ENCODE peak calls at places on chromosome 15, in six cellular contexts. One of them, this sample, is unnamed.

GRCh38 chr15:59298876-59299275 is 73.8 kb downstream of the MYO1E start:
- DNase-seq in esophagus squamous epithelium: no peak
- DNase-seq in Calu3: no peak
- DNase-seq in HFF-Myc: no peak
- DNase-seq in AG04450: no peak
- DNase-seq in bronchial epithelial cell: no peak
- DNase-seq in this sample: no peak

GRCh38 chr15:90201944-90202375 is 830 bp downstream of the SEMA4B start:
- DNase-seq in esophagus squamous epithelium: no peak
- DNase-seq in HFF-Myc: no peak
- DNase-seq in bronchial epithelial cell: no peak
- DNase-seq in Calu3: peak
- DNase-seq in AG04450: no peak
- DNase-seq in this sample: no peak

GRCh38 chr15:81575436-81576123 is 201.6 kb upstream of the TMC3 start:
- DNase-seq in HFF-Myc: no peak
- DNase-seq in Calu3: no peak
- DNase-seq in AG04450: no peak
- DNase-seq in esophagus squamous epithelium: no peak
- DNase-seq in bronchial epithelial cell: peak
- DNase-seq in this sample: no peak

GRCh38 chr15:68980786-68981185 is 33.7 kb upstream of the NOX5 start:
- DNase-seq in Calu3: no peak
- DNase-seq in HFF-Myc: no peak
- DNase-seq in bronchial epithelial cell: no peak
- DNase-seq in AG04450: no peak
- DNase-seq in esophagus squamous epithelium: no peak
- DNase-seq in this sample: no peak

GRCh38 chr15:98823012-98823458 is 174.7 kb downstream of the IGF1R start:
- DNase-seq in bronchial epithelial cell: peak
- DNase-seq in esophagus squamous epithelium: no peak
- DNase-seq in HFF-Myc: peak
- DNase-seq in AG04450: peak
- DNase-seq in Calu3: peak
- DNase-seq in this sample: peak

GRCh38 chr15:40047413-40048154 is 8.6 kb upstream of the SRP14 start:
- DNase-seq in HFF-Myc: no peak
- DNase-seq in AG04450: no peak
- DNase-seq in Calu3: peak
- DNase-seq in esophagus squamous epithelium: no peak
- DNase-seq in bronchial epithelial cell: peak
- DNase-seq in this sample: no peak

GRCh38 chr15:68793776-68794175 is 26.9 kb downstream of the ANP32A start:
- DNase-seq in HFF-Myc: no peak
- DNase-seq in AG04450: no peak
- DNase-seq in esophagus squamous epithelium: no peak
- DNase-seq in Calu3: no peak
- DNase-seq in bronchial epithelial cell: no peak
- DNase-seq in this sample: no peak

GRCh38 chr15:39922450-39923092 is 2.5 kb upstream of the GPR176 start:
- DNase-seq in Calu3: no peak
- DNase-seq in esophagus squamous epithelium: no peak
- DNase-seq in AG04450: no peak
- DNase-seq in HFF-Myc: no peak
- DNase-seq in bronchial epithelial cell: no peak
- DNase-seq in this sample: no peak

GRCh38 chr15:97959738-97960363 is 652 bp upstream of the ARRDC4 start:
- DNase-seq in HFF-Myc: no peak
- DNase-seq in AG04450: no peak
- DNase-seq in bronchial epithelial cell: peak
- DNase-seq in esophagus squamous epithelium: no peak
- DNase-seq in Calu3: no peak
- DNase-seq in this sample: no peak

GRCh38 chr15:43150171-43150929 is 17.0 kb downstream of the TMEM62 start:
- DNase-seq in Calu3: no peak
- DNase-seq in esophagus squamous epithelium: no peak
- DNase-seq in bronchial epithelial cell: peak
- DNase-seq in AG04450: peak
- DNase-seq in HFF-Myc: peak
- DNase-seq in this sample: peak

GRCh38 chr15:76401285-76401684 is 64.7 kb downstream of the ISL2 start:
- DNase-seq in HFF-Myc: peak
- DNase-seq in AG04450: no peak
- DNase-seq in esophagus squamous epithelium: no peak
- DNase-seq in Calu3: no peak
- DNase-seq in bronchial epithelial cell: peak
- DNase-seq in this sample: no peak

GRCh38 chr15:26628071-26628470 is 144.8 kb downstream of the GABRB3 start:
- DNase-seq in bronchial epithelial cell: peak
- DNase-seq in Calu3: no peak
- DNase-seq in esophagus squamous epithelium: no peak
- DNase-seq in HFF-Myc: no peak
- DNase-seq in AG04450: no peak
- DNase-seq in this sample: no peak

GRCh38 chr15:45457215-45457614 is 65.3 kb downstream of the SLC30A4 start:
- DNase-seq in Calu3: no peak
- DNase-seq in HFF-Myc: no peak
- DNase-seq in AG04450: no peak
- DNase-seq in esophagus squamous epithelium: no peak
- DNase-seq in bronchial epithelial cell: no peak
- DNase-seq in this sample: no peak

GRCh38 chr15:31024979-31025378 is 33.6 kb upstream of the MTMR10 start:
- DNase-seq in HFF-Myc: no peak
- DNase-seq in Calu3: no peak
- DNase-seq in bronchial epithelial cell: no peak
- DNase-seq in esophagus squamous epithelium: no peak
- DNase-seq in AG04450: no peak
- DNase-seq in this sample: no peak

GRCh38 chr15:64095431-64095794 is 369 bp upstream of the SNX1 start:
- DNase-seq in HFF-Myc: no peak
- DNase-seq in esophagus squamous epithelium: no peak
- DNase-seq in Calu3: no peak
- DNase-seq in bronchial epithelial cell: no peak
- DNase-seq in AG04450: no peak
- DNase-seq in this sample: no peak

GRCh38 chr15:62841269-62841628 is 201.3 kb upstream of the TPM1 start:
- DNase-seq in esophagus squamous epithelium: no peak
- DNase-seq in Calu3: no peak
- DNase-seq in HFF-Myc: no peak
- DNase-seq in bronchial epithelial cell: no peak
- DNase-seq in AG04450: no peak
- DNase-seq in this sample: no peak

GRCh38 chr15:70528816-70529215 is 234.5 kb downstream of the UACA start:
- DNase-seq in AG04450: no peak
- DNase-seq in Calu3: no peak
- DNase-seq in bronchial epithelial cell: no peak
- DNase-seq in HFF-Myc: no peak
- DNase-seq in esophagus squamous epithelium: no peak
- DNase-seq in this sample: no peak

GRCh38 chr15:74406992-74407705 is 26.6 kb downstream of the SEMA7A start:
- DNase-seq in HFF-Myc: no peak
- DNase-seq in AG04450: peak
- DNase-seq in Calu3: no peak
- DNase-seq in bronchial epithelial cell: peak
- DNase-seq in esophagus squamous epithelium: no peak
- DNase-seq in this sample: peak

GRCh38 chr15:39194431-39194830 is 386.4 kb upstream of the THBS1 start:
- DNase-seq in HFF-Myc: no peak
- DNase-seq in Calu3: no peak
- DNase-seq in esophagus squamous epithelium: no peak
- DNase-seq in AG04450: no peak
- DNase-seq in bronchial epithelial cell: no peak
- DNase-seq in this sample: no peak

GRCh38 chr15:22850055-22850454 is 11.6 kb downstream of the NIPA2 start:
- DNase-seq in esophagus squamous epithelium: no peak
- DNase-seq in AG04450: no peak
- DNase-seq in HFF-Myc: no peak
- DNase-seq in Calu3: no peak
- DNase-seq in bronchial epithelial cell: no peak
- DNase-seq in this sample: no peak

GRCh38 chr15:41810651-41811431 is 17.1 kb upstream of the JMJD7 start:
- DNase-seq in bronchial epithelial cell: no peak
- DNase-seq in Calu3: no peak
- DNase-seq in HFF-Myc: no peak
- DNase-seq in esophagus squamous epithelium: no peak
- DNase-seq in AG04450: no peak
- DNase-seq in this sample: no peak
- TF ChIP-seq CTCF in bronchial epithelial cell: no peak
- TF ChIP-seq CTCF in Calu3: no peak
- TF ChIP-seq CTCF in HFF-Myc: no peak
- TF ChIP-seq CTCF in esophagus squamous epithelium: no peak
- TF ChIP-seq CTCF in AG04450: no peak
- TF ChIP-seq CTCF in this sample: no peak

GRCh38 chr15:50675524-50676144 is 11.0 kb downstream of the TRPM7 start:
- DNase-seq in AG04450: no peak
- DNase-seq in HFF-Myc: no peak
- DNase-seq in Calu3: peak
- DNase-seq in bronchial epithelial cell: peak
- DNase-seq in esophagus squamous epithelium: no peak
- DNase-seq in this sample: peak
- TF ChIP-seq CTCF in AG04450: peak
- TF ChIP-seq CTCF in HFF-Myc: peak
- TF ChIP-seq CTCF in Calu3: peak
- TF ChIP-seq CTCF in bronchial epithelial cell: peak
- TF ChIP-seq CTCF in esophagus squamous epithelium: peak
- TF ChIP-seq CTCF in this sample: peak

DNA sequence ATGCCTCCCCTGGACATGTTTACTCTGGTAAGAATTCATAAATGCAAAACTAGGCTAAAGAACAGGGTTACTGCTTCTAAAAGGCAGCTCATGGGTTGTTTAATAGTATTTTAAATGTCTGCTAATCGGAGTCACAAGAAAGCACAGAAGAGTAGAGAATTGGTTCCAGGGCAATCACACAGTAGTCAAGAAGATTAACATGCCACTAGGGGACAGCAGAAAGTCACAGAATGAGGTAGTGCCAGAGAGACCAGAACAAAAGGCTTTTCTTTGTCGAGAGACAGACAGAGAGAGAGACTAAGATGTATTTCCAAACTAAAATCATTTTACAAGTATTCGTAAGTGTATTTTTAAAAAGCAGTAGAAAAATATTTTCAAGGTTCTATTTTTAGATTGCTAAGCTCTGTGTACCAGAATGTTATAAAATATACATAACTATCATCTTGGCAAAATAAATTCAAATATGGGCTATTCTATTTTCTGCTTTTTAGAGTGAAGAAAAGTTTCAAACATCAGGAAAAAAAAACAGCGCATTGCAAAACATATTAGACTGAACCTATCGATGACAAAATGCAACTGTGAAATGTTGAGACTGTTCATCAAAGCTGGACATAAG is 78.3 kb upstream of the CDIN1 start:
- DNase-seq in Calu3: peak
- DNase-seq in AG04450: peak
- DNase-seq in esophagus squamous epithelium: no peak
- DNase-seq in bronchial epithelial cell: peak
- DNase-seq in HFF-Myc: peak
- DNase-seq in this sample: peak
- TF ChIP-seq CTCF in Calu3: no peak
- TF ChIP-seq CTCF in AG04450: peak
- TF ChIP-seq CTCF in esophagus squamous epithelium: peak
- TF ChIP-seq CTCF in bronchial epithelial cell: peak
- TF ChIP-seq CTCF in HFF-Myc: peak
- TF ChIP-seq CTCF in this sample: peak

GRCh38 chr15:60787737-60788513 is 309.0 kb upstream of the ICE2 start:
- DNase-seq in Calu3: peak
- DNase-seq in HFF-Myc: no peak
- DNase-seq in esophagus squamous epithelium: no peak
- DNase-seq in bronchial epithelial cell: no peak
- DNase-seq in AG04450: no peak
- DNase-seq in this sample: no peak
- TF ChIP-seq CTCF in Calu3: peak
- TF ChIP-seq CTCF in HFF-Myc: peak
- TF ChIP-seq CTCF in esophagus squamous epithelium: no peak
- TF ChIP-seq CTCF in bronchial epithelial cell: peak
- TF ChIP-seq CTCF in AG04450: peak
- TF ChIP-seq CTCF in this sample: peak

GRCh38 chr15:80310776-80311175 is 58.8 kb upstream of the CTXND1 start:
- DNase-seq in HFF-Myc: no peak
- DNase-seq in AG04450: no peak
- DNase-seq in bronchial epithelial cell: no peak
- DNase-seq in Calu3: no peak
- DNase-seq in esophagus squamous epithelium: no peak
- DNase-seq in this sample: no peak

GRCh38 chr15:80308002-80308401 is 56.0 kb upstream of the CTXND1 start:
- DNase-seq in esophagus squamous epithelium: no peak
- DNase-seq in HFF-Myc: no peak
- DNase-seq in AG04450: no peak
- DNase-seq in Calu3: no peak
- DNase-seq in bronchial epithelial cell: no peak
- DNase-seq in this sample: no peak

DNA sequence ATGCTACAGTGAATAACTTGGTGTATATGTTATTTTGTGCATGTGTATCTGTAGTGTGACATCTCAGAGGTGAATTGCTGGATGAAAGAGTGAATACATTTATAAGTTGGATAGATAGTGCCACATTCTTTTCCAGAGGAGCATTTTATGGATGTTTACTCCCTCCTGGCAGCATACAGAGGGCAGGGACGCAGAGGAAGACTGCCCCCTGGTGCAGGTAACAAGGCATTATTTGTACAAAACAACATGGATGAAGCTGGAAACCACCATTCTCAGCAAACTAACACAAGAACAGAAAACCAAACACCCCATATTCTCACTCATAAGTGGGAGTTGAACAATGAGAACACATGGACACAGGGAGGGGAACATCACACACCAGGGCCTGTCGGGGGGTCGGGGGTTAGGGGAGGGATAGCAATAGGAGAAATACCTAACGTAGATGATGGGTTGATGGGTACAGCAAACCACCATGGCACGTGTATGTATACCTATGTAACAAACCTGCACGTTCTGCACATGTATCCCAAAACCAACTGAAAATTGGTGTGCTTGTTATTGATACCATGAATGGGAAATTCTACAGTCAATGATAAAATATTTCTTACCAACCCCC is 57.9 kb upstream of the CTXND1 start:
- DNase-seq in Calu3: peak
- DNase-seq in AG04450: no peak
- DNase-seq in esophagus squamous epithelium: no peak
- DNase-seq in HFF-Myc: no peak
- DNase-seq in bronchial epithelial cell: peak
- DNase-seq in this sample: peak
- TF ChIP-seq CTCF in Calu3: peak
- TF ChIP-seq CTCF in AG04450: peak
- TF ChIP-seq CTCF in esophagus squamous epithelium: no peak
- TF ChIP-seq CTCF in HFF-Myc: peak
- TF ChIP-seq CTCF in bronchial epithelial cell: peak
- TF ChIP-seq CTCF in this sample: peak

DNA sequence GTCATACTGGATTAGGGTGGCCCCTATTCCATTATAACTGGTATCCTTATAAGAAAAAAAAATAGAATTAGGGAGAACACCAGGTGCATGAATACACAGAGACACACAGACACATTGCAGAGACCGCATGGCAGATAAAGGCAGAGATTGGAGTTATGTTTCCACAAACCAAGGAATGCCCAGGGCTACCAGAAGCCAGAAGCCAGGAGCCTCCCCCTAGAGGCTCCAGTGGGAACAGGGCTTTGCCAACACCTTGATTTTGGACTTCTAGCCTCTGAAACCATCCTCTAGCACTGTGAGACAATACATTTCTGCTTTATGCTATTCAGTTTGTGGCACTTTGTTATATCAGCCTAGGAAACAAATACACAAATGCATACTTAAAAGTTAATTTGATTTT is 10.4 kb downstream of the GOLM2 start:
- DNase-seq in bronchial epithelial cell: peak
- DNase-seq in esophagus squamous epithelium: no peak
- DNase-seq in Calu3: no peak
- DNase-seq in HFF-Myc: no peak
- DNase-seq in AG04450: no peak
- DNase-seq in this sample: no peak
- TF ChIP-seq CTCF in bronchial epithelial cell: peak
- TF ChIP-seq CTCF in esophagus squamous epithelium: no peak
- TF ChIP-seq CTCF in Calu3: no peak
- TF ChIP-seq CTCF in HFF-Myc: peak
- TF ChIP-seq CTCF in AG04450: peak
- TF ChIP-seq CTCF in this sample: peak

This sample was measured in AG09319.